ENCODE peak calls at places on chromosomes 4 and X, in ten cellular contexts. One of them, this sample, is unnamed.

GRCh38 chrX:134636859-134637258 is 21.4 kb downstream of the PLAC1 start:
- DNase-seq in lung: no peak
- DNase-seq in fibroblast of mammary gland: peak
- DNase-seq in heart left ventricle: no peak
- DNase-seq in psoas muscle: no peak
- DNase-seq in lower lobe of right lung: no peak
- DNase-seq in thoracic aorta: no peak
- DNase-seq in OCI-LY7: no peak
- DNase-seq in Panc1: no peak
- DNase-seq in breast epithelium: no peak
- DNase-seq in this sample: peak

GRCh38 chrX:104469771-104470170 is 96.2 kb upstream of the IL1RAPL2 start:
- DNase-seq in lung: no peak
- DNase-seq in lower lobe of right lung: no peak
- DNase-seq in fibroblast of mammary gland: no peak
- DNase-seq in psoas muscle: no peak
- DNase-seq in Panc1: no peak
- DNase-seq in OCI-LY7: no peak
- DNase-seq in thoracic aorta: no peak
- DNase-seq in breast epithelium: no peak
- DNase-seq in heart left ventricle: no peak
- DNase-seq in this sample: no peak

GRCh38 chr4:1735215-1735614 is 13.9 kb downstream of the TACC3 start:
- DNase-seq in heart left ventricle: no peak
- DNase-seq in lung: no peak
- DNase-seq in Panc1: no peak
- DNase-seq in breast epithelium: no peak
- DNase-seq in psoas muscle: no peak
- DNase-seq in OCI-LY7: no peak
- DNase-seq in fibroblast of mammary gland: no peak
- DNase-seq in thoracic aorta: no peak
- DNase-seq in lower lobe of right lung: no peak
- DNase-seq in this sample: no peak

GRCh38 chr4:139419388-139419914 is 34.5 kb upstream of the RAB33B start:
- DNase-seq in OCI-LY7: peak
- DNase-seq in Panc1: no peak
- DNase-seq in psoas muscle: no peak
- DNase-seq in thoracic aorta: peak
- DNase-seq in heart left ventricle: peak
- DNase-seq in lower lobe of right lung: no peak
- DNase-seq in lung: peak
- DNase-seq in fibroblast of mammary gland: peak
- DNase-seq in breast epithelium: peak
- DNase-seq in this sample: peak

GRCh38 chr4:163107754-163108153 is 58.9 kb downstream of the NAF1 start:
- DNase-seq in thoracic aorta: no peak
- DNase-seq in lower lobe of right lung: no peak
- DNase-seq in Panc1: no peak
- DNase-seq in heart left ventricle: no peak
- DNase-seq in OCI-LY7: no peak
- DNase-seq in psoas muscle: no peak
- DNase-seq in lung: no peak
- DNase-seq in fibroblast of mammary gland: peak
- DNase-seq in breast epithelium: no peak
- DNase-seq in this sample: no peak

GRCh38 chrX:42973321-42973720 is 195.4 kb upstream of the PPP1R2C start:
- DNase-seq in OCI-LY7: no peak
- DNase-seq in thoracic aorta: no peak
- DNase-seq in psoas muscle: no peak
- DNase-seq in breast epithelium: no peak
- DNase-seq in fibroblast of mammary gland: no peak
- DNase-seq in heart left ventricle: no peak
- DNase-seq in Panc1: no peak
- DNase-seq in lung: no peak
- DNase-seq in lower lobe of right lung: no peak
- DNase-seq in this sample: no peak

GRCh38 chr4:94548571-94548970 is 96.8 kb downstream of the PDLIM5 start:
- DNase-seq in OCI-LY7: no peak
- DNase-seq in psoas muscle: no peak
- DNase-seq in fibroblast of mammary gland: peak
- DNase-seq in lung: no peak
- DNase-seq in breast epithelium: no peak
- DNase-seq in lower lobe of right lung: no peak
- DNase-seq in thoracic aorta: no peak
- DNase-seq in Panc1: peak
- DNase-seq in heart left ventricle: peak
- DNase-seq in this sample: peak

GRCh38 chr4:169385356-169385755 is 114.6 kb upstream of the SH3RF1 start:
- DNase-seq in heart left ventricle: no peak
- DNase-seq in thoracic aorta: no peak
- DNase-seq in OCI-LY7: no peak
- DNase-seq in psoas muscle: no peak
- DNase-seq in Panc1: no peak
- DNase-seq in fibroblast of mammary gland: peak
- DNase-seq in breast epithelium: no peak
- DNase-seq in lower lobe of right lung: no peak
- DNase-seq in lung: no peak
- DNase-seq in this sample: no peak

GRCh38 chr4:152690706-152691651 is 11.2 kb upstream of the TMEM154 start:
- DNase-seq in lung: no peak
- DNase-seq in psoas muscle: no peak
- DNase-seq in breast epithelium: no peak
- DNase-seq in thoracic aorta: no peak
- DNase-seq in Panc1: no peak
- DNase-seq in heart left ventricle: no peak
- DNase-seq in fibroblast of mammary gland: no peak
- DNase-seq in lower lobe of right lung: no peak
- DNase-seq in OCI-LY7: no peak
- DNase-seq in this sample: no peak

GRCh38 chrX:85590638-85591037 is 211.2 kb upstream of the POF1B start:
- DNase-seq in fibroblast of mammary gland: no peak
- DNase-seq in thoracic aorta: no peak
- DNase-seq in breast epithelium: no peak
- DNase-seq in lower lobe of right lung: no peak
- DNase-seq in heart left ventricle: no peak
- DNase-seq in lung: no peak
- DNase-seq in OCI-LY7: no peak
- DNase-seq in psoas muscle: no peak
- DNase-seq in Panc1: no peak
- DNase-seq in this sample: no peak

GRCh38 chrX:118534716-118535493 is 39.3 kb downstream of the DOCK11 start:
- DNase-seq in Panc1: no peak
- DNase-seq in lower lobe of right lung: no peak
- DNase-seq in breast epithelium: no peak
- DNase-seq in psoas muscle: no peak
- DNase-seq in lung: no peak
- DNase-seq in fibroblast of mammary gland: no peak
- DNase-seq in heart left ventricle: no peak
- DNase-seq in OCI-LY7: no peak
- DNase-seq in thoracic aorta: no peak
- DNase-seq in this sample: no peak

GRCh38 chr4:112127048-112127637 is 18.1 kb upstream of the FAM241A start:
- DNase-seq in thoracic aorta: no peak
- DNase-seq in OCI-LY7: no peak
- DNase-seq in heart left ventricle: no peak
- DNase-seq in breast epithelium: no peak
- DNase-seq in lower lobe of right lung: no peak
- DNase-seq in psoas muscle: no peak
- DNase-seq in fibroblast of mammary gland: no peak
- DNase-seq in Panc1: no peak
- DNase-seq in lung: no peak
- DNase-seq in this sample: no peak
- TF ChIP-seq CTCF in thoracic aorta: no peak
- TF ChIP-seq CTCF in OCI-LY7: no peak
- TF ChIP-seq CTCF in heart left ventricle: no peak
- TF ChIP-seq CTCF in breast epithelium: no peak
- TF ChIP-seq CTCF in lower lobe of right lung: no peak
- TF ChIP-seq CTCF in psoas muscle: no peak
- TF ChIP-seq CTCF in fibroblast of mammary gland: no peak
- TF ChIP-seq CTCF in Panc1: no peak
- TF ChIP-seq CTCF in lung: no peak
- TF ChIP-seq CTCF in this sample: no peak

DNA sequence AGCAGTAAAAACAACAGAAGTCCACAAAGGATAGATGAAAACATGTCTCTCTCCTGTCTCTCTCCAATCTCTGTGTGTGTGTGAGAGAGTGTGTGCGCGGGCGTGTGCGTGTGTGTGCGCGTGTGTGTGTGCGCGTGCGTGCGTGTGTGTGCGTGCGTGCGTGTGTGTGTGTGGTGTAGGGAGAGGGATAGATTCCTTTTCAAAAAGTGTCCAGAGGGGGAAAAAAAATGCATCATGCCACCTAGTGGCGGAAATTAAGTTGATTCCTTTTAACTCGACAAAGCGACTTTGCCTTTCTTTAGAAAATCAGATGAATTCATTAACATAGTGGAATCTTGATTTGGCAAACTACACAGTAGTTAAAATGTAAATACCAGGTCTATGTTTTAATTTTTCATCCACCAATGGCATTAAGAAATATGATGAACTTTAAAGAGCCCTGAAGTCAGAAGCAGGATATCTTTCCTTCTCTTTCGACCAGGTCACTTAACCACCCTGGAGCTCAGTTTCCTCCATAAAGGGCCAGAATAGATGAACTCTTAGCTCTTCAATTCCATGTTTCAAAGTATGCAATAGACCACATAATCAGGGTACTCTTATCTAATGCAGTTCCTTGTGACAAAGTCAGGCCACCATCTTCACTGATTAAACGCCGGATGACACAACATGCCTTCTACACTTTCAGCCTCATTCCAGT is 162.9 kb downstream of the FBXO8 start:
- DNase-seq in psoas muscle: peak
- DNase-seq in lower lobe of right lung: no peak
- DNase-seq in OCI-LY7: peak
- DNase-seq in heart left ventricle: peak
- DNase-seq in lung: no peak
- DNase-seq in Panc1: peak
- DNase-seq in breast epithelium: no peak
- DNase-seq in thoracic aorta: peak
- DNase-seq in fibroblast of mammary gland: peak
- DNase-seq in this sample: peak
- H3K4me3 ChIP-seq in psoas muscle: peak
- H3K4me3 ChIP-seq in lower lobe of right lung: no peak
- H3K4me3 ChIP-seq in OCI-LY7: no peak
- H3K4me3 ChIP-seq in heart left ventricle: peak
- H3K4me3 ChIP-seq in lung: no peak
- H3K4me3 ChIP-seq in Panc1: peak
- H3K4me3 ChIP-seq in breast epithelium: peak
- H3K4me3 ChIP-seq in thoracic aorta: peak
- H3K4me3 ChIP-seq in fibroblast of mammary gland: peak
- H3K4me3 ChIP-seq in this sample: peak

DNA sequence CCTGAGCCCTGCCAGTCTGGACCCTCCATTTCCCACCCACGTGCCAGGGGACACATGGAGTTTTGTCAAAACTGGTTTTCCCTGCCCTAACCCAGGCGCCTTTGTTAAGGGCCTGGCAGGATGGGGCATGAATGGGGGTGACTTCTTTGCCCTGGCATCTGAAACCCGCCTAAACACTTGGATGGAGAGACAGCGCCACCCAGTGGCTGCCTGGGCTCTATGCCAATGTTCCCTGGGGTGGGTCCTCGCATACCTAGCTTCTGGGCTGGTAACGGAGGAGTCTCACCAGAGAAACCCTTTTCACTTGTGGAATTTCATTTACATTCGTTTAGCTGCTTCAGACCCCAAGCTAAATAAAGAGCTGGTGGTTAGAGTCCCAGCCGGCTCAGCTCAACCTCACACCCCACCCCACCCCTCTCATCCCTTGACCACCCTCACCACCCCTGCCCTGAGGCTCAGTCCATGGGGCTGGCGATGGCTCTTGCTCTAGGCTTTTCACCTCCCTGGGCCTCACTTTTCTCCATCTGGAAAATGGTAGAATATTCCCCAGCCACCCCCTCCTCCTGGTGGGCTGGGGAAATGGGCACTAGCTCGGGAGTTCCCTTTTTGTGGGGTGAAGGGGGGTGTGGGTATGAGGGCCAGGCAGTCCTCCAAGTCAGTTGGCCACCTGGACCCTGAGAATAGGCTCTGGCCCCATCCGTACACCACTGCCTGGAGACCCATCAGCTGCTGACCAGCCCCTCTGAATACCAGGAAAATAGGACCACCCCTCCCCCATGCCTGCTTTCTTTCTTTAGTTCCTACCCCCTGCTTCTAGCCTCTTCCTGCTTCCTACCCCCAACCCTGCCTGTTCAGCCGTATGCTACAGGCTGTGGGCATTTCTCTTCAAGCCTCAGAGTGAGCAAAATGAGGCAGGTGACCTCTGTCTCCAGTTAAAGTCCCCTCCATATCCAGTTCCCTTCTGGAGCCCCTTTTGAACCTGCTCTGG is 57.1 kb upstream of the PJA1 start:
- DNase-seq in thoracic aorta: peak
- DNase-seq in lower lobe of right lung: peak
- DNase-seq in OCI-LY7: peak
- DNase-seq in heart left ventricle: peak
- DNase-seq in Panc1: peak
- DNase-seq in psoas muscle: peak
- DNase-seq in fibroblast of mammary gland: peak
- DNase-seq in breast epithelium: peak
- DNase-seq in lung: peak
- DNase-seq in this sample: peak
- TF ChIP-seq CTCF in thoracic aorta: peak
- TF ChIP-seq CTCF in lower lobe of right lung: peak
- TF ChIP-seq CTCF in OCI-LY7: peak
- TF ChIP-seq CTCF in heart left ventricle: peak
- TF ChIP-seq CTCF in Panc1: peak
- TF ChIP-seq CTCF in psoas muscle: peak
- TF ChIP-seq CTCF in fibroblast of mammary gland: peak
- TF ChIP-seq CTCF in breast epithelium: peak
- TF ChIP-seq CTCF in lung: peak
- TF ChIP-seq CTCF in this sample: peak

GRCh38 chr4:100187781-100188180 is 2.5 kb downstream of the DDIT4L start:
- DNase-seq in heart left ventricle: no peak
- DNase-seq in Panc1: no peak
- DNase-seq in lung: no peak
- DNase-seq in psoas muscle: no peak
- DNase-seq in breast epithelium: no peak
- DNase-seq in OCI-LY7: no peak
- DNase-seq in fibroblast of mammary gland: no peak
- DNase-seq in thoracic aorta: no peak
- DNase-seq in lower lobe of right lung: no peak
- DNase-seq in this sample: no peak

GRCh38 chr4:100189820-100190642 is at the start of gene DDIT4L:
- DNase-seq in lower lobe of right lung: peak
- DNase-seq in breast epithelium: no peak
- DNase-seq in Panc1: no peak
- DNase-seq in thoracic aorta: no peak
- DNase-seq in psoas muscle: peak
- DNase-seq in fibroblast of mammary gland: peak
- DNase-seq in heart left ventricle: no peak
- DNase-seq in lung: peak
- DNase-seq in OCI-LY7: no peak
- DNase-seq in this sample: no peak

GRCh38 chr4:100190643-100191600 is 654 bp upstream of the DDIT4L start:
- DNase-seq in heart left ventricle: no peak
- DNase-seq in lower lobe of right lung: no peak
- DNase-seq in breast epithelium: no peak
- DNase-seq in Panc1: no peak
- DNase-seq in lung: no peak
- DNase-seq in psoas muscle: no peak
- DNase-seq in thoracic aorta: no peak
- DNase-seq in OCI-LY7: no peak
- DNase-seq in fibroblast of mammary gland: peak
- DNase-seq in this sample: no peak

GRCh38 chr4:100184787-100185186 is 5.5 kb downstream of the DDIT4L start:
- DNase-seq in fibroblast of mammary gland: no peak
- DNase-seq in lower lobe of right lung: no peak
- DNase-seq in thoracic aorta: no peak
- DNase-seq in heart left ventricle: no peak
- DNase-seq in Panc1: no peak
- DNase-seq in psoas muscle: no peak
- DNase-seq in lung: no peak
- DNase-seq in OCI-LY7: no peak
- DNase-seq in breast epithelium: no peak
- DNase-seq in this sample: no peak

GRCh38 chr4:100188829-100189228 is 1.4 kb downstream of the DDIT4L start:
- DNase-seq in lung: no peak
- DNase-seq in OCI-LY7: no peak
- DNase-seq in fibroblast of mammary gland: no peak
- DNase-seq in psoas muscle: peak
- DNase-seq in breast epithelium: no peak
- DNase-seq in thoracic aorta: no peak
- DNase-seq in lower lobe of right lung: no peak
- DNase-seq in Panc1: no peak
- DNase-seq in heart left ventricle: no peak
- DNase-seq in this sample: no peak
- H3K4me3 ChIP-seq in lung: no peak
- H3K4me3 ChIP-seq in OCI-LY7: no peak
- H3K4me3 ChIP-seq in fibroblast of mammary gland: no peak
- H3K4me3 ChIP-seq in psoas muscle: peak
- H3K4me3 ChIP-seq in breast epithelium: no peak
- H3K4me3 ChIP-seq in thoracic aorta: peak
- H3K4me3 ChIP-seq in lower lobe of right lung: no peak
- H3K4me3 ChIP-seq in Panc1: no peak
- H3K4me3 ChIP-seq in heart left ventricle: peak
- H3K4me3 ChIP-seq in this sample: no peak